ENCODE peak calls at places on chromosomes 11 and 22, in nine cellular contexts. G is SK-N-SH, H is GM23338, Z is fibroblast of lung, U is neuronal stem cell, M is mesendoderm, A is Peyer's patch, K is tibial nerve, Q is transverse colon. B is an unnamed sample.
A peak's percentile ranks its signal among the peaks of the same experiment; 100 is the strongest.

GRCh38 chr11:123483465-123483864 is 53.4 kb downstream of the GRAMD1B start:
- DNase-seq in G (no peak), H (no peak), Z (no peak), U (no peak), M (no peak), A (no peak), K (no peak), Q (no peak), B (no peak)

GRCh38 chr11:105265859-105266258 is 126.3 kb upstream of the CARD18 start:
- DNase-seq in G (no peak), H (no peak), Z (peak; percentile 71), U (no peak), M (no peak), A (no peak), K (no peak), Q (no peak), B (peak; percentile 41)

GRCh38 chr11:71971676-71972075 is 27.0 kb upstream of the IL18BP start:
- DNase-seq in G (no peak), H (no peak), Z (no peak), U (no peak), M (no peak), A (no peak), K (no peak), Q (no peak), B (no peak)

GRCh38 chr11:47786373-47786772 is 19.2 kb upstream of the FNBP4 start:
- DNase-seq in G (peak; percentile 18), H (no peak), Z (peak; percentile 11), U (no peak), M (no peak), A (no peak), K (no peak), Q (no peak), B (peak; percentile 14)

GRCh38 chr11:77083553-77084245 is 16.9 kb downstream of the CAPN5 start:
- DNase-seq in G (no peak), H (no peak), Z (no peak), U (no peak), M (no peak), A (peak; percentile 41), K (no peak), Q (peak; percentile 7), B (no peak)

GRCh38 chr22:28014141-28015055 is 95.3 kb upstream of the PITPNB start:
- DNase-seq in G (no peak), H (no peak), Z (no peak), U (peak; percentile 46), M (no peak), A (no peak), K (no peak), Q (no peak), B (no peak)

GRCh38 chr22:33788927-33789326 is 131.3 kb downstream of the LARGE1 start:
- DNase-seq in G (no peak), H (no peak), Z (no peak), U (no peak), M (no peak), A (no peak), K (no peak), Q (no peak), B (no peak)

GRCh38 chr22:42074153-42074750 is at the start of gene PHETA2:
- DNase-seq in G (peak; percentile 65), H (peak; percentile 68), Z (peak; percentile 45), U (no peak), M (peak; percentile 46), A (peak; percentile 76), K (no peak), Q (peak; percentile 63), B (no peak)

GRCh38 chr11:57644748-57645715 is 4.7 kb downstream of the YPEL4 start:
- DNase-seq in G (peak; percentile 87), H (peak; percentile 97), Z (peak; percentile 77), U (peak; percentile 85), M (peak; percentile 92), A (peak; percentile 74), K (peak; percentile 81), Q (peak; percentile 87), B (no peak)

GRCh38 chr11:119065369-119065768 is 2.2 kb upstream of the VPS11 start:
- DNase-seq in G (peak; percentile 52), H (peak; percentile 71), Z (peak; percentile 44), U (no peak), M (peak; percentile 68), A (no peak), K (no peak), Q (peak; percentile 20), B (no peak)

GRCh38 chr22:32355760-32356159 is 1.9 kb upstream of the RFPL3 start:
- DNase-seq in G (no peak), H (peak; percentile 72), Z (no peak), U (no peak), M (peak; percentile 59), A (no peak), K (no peak), Q (no peak), B (no peak)

GRCh38 chr11:83827520-83827919 is 541.4 kb upstream of the CCDC90B start:
- DNase-seq in G (no peak), H (no peak), Z (no peak), U (no peak), M (no peak), A (no peak), K (no peak), Q (no peak), B (no peak)

GRCh38 chr11:72831521-72832300 is 17.5 kb downstream of the ATG16L2 start:
- DNase-seq in G (peak; percentile 88), H (peak; percentile 94), Z (peak; percentile 77), U (peak; percentile 73), M (peak; percentile 87), A (peak; percentile 88), K (peak; percentile 77), Q (peak; percentile 83), B (no peak)

GRCh38 chr11:14065153-14065552 is 102.6 kb downstream of the SPON1 start:
- DNase-seq in G (no peak), H (no peak), Z (no peak), U (no peak), M (no peak), A (peak; percentile 74), K (no peak), Q (peak; percentile 39), B (no peak)

GRCh38 chr11:123144707-123145106 is 50.3 kb downstream of the CLMP start:
- DNase-seq in G (no peak), H (no peak), Z (no peak), U (no peak), M (no peak), A (no peak), K (no peak), Q (no peak), B (no peak)

GRCh38 chr11:65489706-65490310 is 9.0 kb upstream of the MALAT1 start:
- DNase-seq in G (no peak), H (no peak), Z (peak; percentile 39), U (no peak), M (peak; percentile 71), A (peak; percentile 57), K (no peak), Q (peak; percentile 52), B (no peak)

GRCh38 chr22:25068701-25069100 is 116.2 kb downstream of the KIAA1671 start:
- DNase-seq in G (peak; percentile 80), H (no peak), Z (no peak), U (no peak), M (no peak), A (no peak), K (no peak), Q (no peak), B (no peak)

GRCh38 chr11:43515090-43515489 is 156.4 kb downstream of the TTC17 start:
- DNase-seq in G (peak; percentile 31), H (peak; percentile 76), Z (no peak), U (no peak), M (peak; percentile 53), A (no peak), K (no peak), Q (no peak), B (no peak)

GRCh38 chr11:19827399-19828135 is 114.9 kb downstream of the NAV2 start:
- DNase-seq in G (no peak), H (peak; percentile 82), Z (no peak), U (no peak), M (peak; percentile 92), A (peak; percentile 60), K (no peak), Q (no peak), B (no peak)

GRCh38 chr22:50306753-50307749 is at the start of gene PLXNB2:
- DNase-seq in G (peak; percentile 96), H (peak; percentile 83), Z (peak; percentile 87), U (peak; percentile 82), M (peak; percentile 88), A (peak; percentile 86), K (peak; percentile 64), Q (peak; percentile 85), B (no peak)
- H3K4me3 ChIP-seq in G (peak within 1 kb of the TSS; percentile 98), H (peak within 1 kb of the TSS; percentile 69), Z (peak within 1 kb of the TSS; percentile 70), U (peak within 1 kb of the TSS; percentile 97), M (peak within 1 kb of the TSS; percentile 46), A (peak within 1 kb of the TSS; percentile 59), K (peak within 1 kb of the TSS; percentile 95), Q (peak within 1 kb of the TSS; percentile 92), B (peak within 1 kb of the TSS; percentile 96)

GRCh38 chr11:115910379-115910778 is 406.2 kb upstream of the CADM1 start:
- DNase-seq in G (no peak), H (no peak), Z (peak; percentile 45), U (no peak), M (no peak), A (no peak), K (no peak), Q (no peak), B (no peak)

GRCh38 chr11:115901069-115901468 is 396.9 kb upstream of the CADM1 start:
- DNase-seq in G (no peak), H (no peak), Z (no peak), U (no peak), M (no peak), A (no peak), K (no peak), Q (no peak), B (no peak)

GRCh38 chr11:115903179-115903578 is 399.0 kb upstream of the CADM1 start:
- DNase-seq in G (no peak), H (no peak), Z (no peak), U (no peak), M (no peak), A (no peak), K (no peak), Q (no peak), B (no peak)

GRCh38 chr11:115905331-115905730 is 401.1 kb upstream of the CADM1 start:
- DNase-seq in G (no peak), H (no peak), Z (peak; percentile 40), U (no peak), M (no peak), A (no peak), K (no peak), Q (no peak), B (no peak)
- H3K4me3 ChIP-seq in G (no peak overlapping the region), H (no peak overlapping the region), Z (no peak overlapping the region), U (no peak overlapping the region), M (no peak overlapping the region), A (no peak overlapping the region), K (no peak overlapping the region), Q (no peak overlapping the region), B (no peak overlapping the region)

DNA sequence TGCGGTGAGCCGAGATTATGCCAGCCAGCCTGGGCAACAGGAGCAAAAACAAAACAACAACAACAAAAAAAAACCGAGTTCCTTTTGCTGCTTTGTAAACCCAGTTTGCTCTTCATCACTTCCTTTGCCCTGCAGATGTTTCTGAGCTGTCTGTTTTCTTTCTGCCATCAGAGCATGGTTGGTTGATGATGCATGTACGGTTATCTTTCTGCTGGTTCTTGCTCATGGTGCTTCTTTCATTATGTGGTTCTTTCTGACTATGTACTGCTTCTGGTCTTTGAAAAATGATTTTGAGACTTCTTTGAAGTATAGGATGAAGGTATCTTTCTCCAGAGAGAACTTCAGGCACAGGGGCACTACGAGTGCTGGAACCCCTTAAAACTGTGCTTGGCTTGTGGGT is 13.2 kb downstream of the TANGO2 start:
- DNase-seq in G (no peak), H (no peak), Z (no peak), U (no peak), M (no peak), A (no peak), K (no peak), Q (no peak), B (no peak)
- H3K4me3 ChIP-seq in G (no peak overlapping the region), H (no peak overlapping the region), Z (no peak overlapping the region), U (no peak overlapping the region), M (no peak overlapping the region), A (no peak overlapping the region), K (no peak overlapping the region), Q (no peak overlapping the region), B (no peak overlapping the region)

GRCh38 chr11:23138761-23139160 is 278.5 kb upstream of the CCDC179 start:
- DNase-seq in G (peak; percentile 42), H (no peak), Z (no peak), U (no peak), M (no peak), A (no peak), K (no peak), Q (no peak), B (no peak)
- H3K4me3 ChIP-seq in G (no peak overlapping the region), H (no peak overlapping the region), Z (no peak overlapping the region), U (no peak overlapping the region), M (no peak overlapping the region), A (no peak overlapping the region), K (no peak overlapping the region), Q (no peak overlapping the region), B (no peak overlapping the region)